ENCODE peak calls at places on chromosome 11, in six cellular contexts. One of them, this sample, is unnamed.

GRCh38 chr11:10590516-10590915 is 22.1 kb upstream of the LYVE1 start:
- DNase-seq in NCI-H345: no peak
- DNase-seq in upper lobe of right lung: no peak
- DNase-seq in HuH-7.5: no peak
- DNase-seq in T-helper 2 cell: no peak
- DNase-seq in GM20000: no peak
- DNase-seq in this sample: no peak

GRCh38 chr11:103367650-103368049 is 258.4 kb downstream of the DYNC2H1 start:
- DNase-seq in NCI-H345: no peak
- DNase-seq in upper lobe of right lung: no peak
- DNase-seq in HuH-7.5: no peak
- DNase-seq in T-helper 2 cell: no peak
- DNase-seq in GM20000: no peak
- DNase-seq in this sample: no peak

GRCh38 chr11:2301631-2302272 is at the start of the genes C11orf21 and TSPAN32:
- DNase-seq in NCI-H345: no peak
- DNase-seq in upper lobe of right lung: peak
- DNase-seq in HuH-7.5: no peak
- DNase-seq in T-helper 2 cell: peak
- DNase-seq in GM20000: no peak
- DNase-seq in this sample: no peak

GRCh38 chr11:47856186-47856585 is 8.0 kb upstream of the NUP160 start:
- DNase-seq in NCI-H345: peak
- DNase-seq in upper lobe of right lung: no peak
- DNase-seq in HuH-7.5: no peak
- DNase-seq in T-helper 2 cell: no peak
- DNase-seq in GM20000: no peak
- DNase-seq in this sample: no peak

GRCh38 chr11:27619039-27619438 is 81.2 kb downstream of the BDNF start:
- DNase-seq in NCI-H345: no peak
- DNase-seq in upper lobe of right lung: no peak
- DNase-seq in HuH-7.5: no peak
- DNase-seq in T-helper 2 cell: no peak
- DNase-seq in GM20000: no peak
- DNase-seq in this sample: no peak

GRCh38 chr11:45100338-45100737 is 46.1 kb upstream of the PRDM11 start:
- DNase-seq in NCI-H345: no peak
- DNase-seq in upper lobe of right lung: no peak
- DNase-seq in HuH-7.5: no peak
- DNase-seq in T-helper 2 cell: no peak
- DNase-seq in GM20000: no peak
- DNase-seq in this sample: no peak

GRCh38 chr11:120028181-120028935 is 109.6 kb downstream of the TRIM29 start:
- DNase-seq in NCI-H345: peak
- DNase-seq in upper lobe of right lung: no peak
- DNase-seq in HuH-7.5: no peak
- DNase-seq in T-helper 2 cell: no peak
- DNase-seq in GM20000: no peak
- DNase-seq in this sample: peak

GRCh38 chr11:71251761-71252433 is 480 bp downstream of the SHANK2 start:
- DNase-seq in NCI-H345: peak
- DNase-seq in upper lobe of right lung: peak
- DNase-seq in HuH-7.5: peak
- DNase-seq in T-helper 2 cell: no peak
- DNase-seq in GM20000: peak
- DNase-seq in this sample: no peak

GRCh38 chr11:597166-597725 is 18.5 kb downstream of the IRF7 start:
- DNase-seq in NCI-H345: no peak
- DNase-seq in upper lobe of right lung: no peak
- DNase-seq in HuH-7.5: no peak
- DNase-seq in T-helper 2 cell: no peak
- DNase-seq in GM20000: no peak
- DNase-seq in this sample: no peak

GRCh38 chr11:35298369-35298768 is 121.0 kb downstream of the SLC1A2 start:
- DNase-seq in NCI-H345: no peak
- DNase-seq in upper lobe of right lung: no peak
- DNase-seq in HuH-7.5: no peak
- DNase-seq in T-helper 2 cell: no peak
- DNase-seq in GM20000: no peak
- DNase-seq in this sample: no peak

GRCh38 chr11:120739780-120740179 is 228.2 kb downstream of the GRIK4 start:
- DNase-seq in NCI-H345: no peak
- DNase-seq in upper lobe of right lung: no peak
- DNase-seq in HuH-7.5: no peak
- DNase-seq in T-helper 2 cell: no peak
- DNase-seq in GM20000: no peak
- DNase-seq in this sample: no peak

GRCh38 chr11:28738549-28738948 is 630.4 kb downstream of the METTL15 start:
- DNase-seq in NCI-H345: no peak
- DNase-seq in upper lobe of right lung: no peak
- DNase-seq in HuH-7.5: no peak
- DNase-seq in T-helper 2 cell: no peak
- DNase-seq in GM20000: no peak
- DNase-seq in this sample: no peak

GRCh38 chr11:129911298-129911697 is 15.9 kb upstream of the NFRKB start:
- DNase-seq in NCI-H345: no peak
- DNase-seq in upper lobe of right lung: no peak
- DNase-seq in HuH-7.5: no peak
- DNase-seq in T-helper 2 cell: no peak
- DNase-seq in GM20000: no peak
- DNase-seq in this sample: no peak

GRCh38 chr11:64251986-64252837 is 882 bp downstream of the PLCB3 start:
- DNase-seq in NCI-H345: peak
- DNase-seq in upper lobe of right lung: peak
- DNase-seq in HuH-7.5: peak
- DNase-seq in T-helper 2 cell: no peak
- DNase-seq in GM20000: peak
- DNase-seq in this sample: no peak

GRCh38 chr11:85663080-85663729 is 1.7 kb downstream of the CREBZF start:
- DNase-seq in NCI-H345: no peak
- DNase-seq in upper lobe of right lung: no peak
- DNase-seq in HuH-7.5: no peak
- DNase-seq in T-helper 2 cell: no peak
- DNase-seq in GM20000: peak
- DNase-seq in this sample: no peak

GRCh38 chr11:123413636-123414035 is 16.4 kb upstream of the GRAMD1B start:
- DNase-seq in NCI-H345: no peak
- DNase-seq in upper lobe of right lung: no peak
- DNase-seq in HuH-7.5: no peak
- DNase-seq in T-helper 2 cell: no peak
- DNase-seq in GM20000: no peak
- DNase-seq in this sample: no peak